ENCODE peak calls at places on chromosomes 5 and 9, in four cellular contexts. N, M, Q and F are unnamed samples.

GRCh38 chr5:174571662-174572397 is 152.6 kb upstream of the MSX2 start:
- DNase-seq in N (peak), M (no peak), Q (peak), F (peak)

GRCh38 chr5:1174122-1174936 is 27.1 kb upstream of the SLC6A19 start:
- DNase-seq in N (peak), M (peak), Q (peak), F (peak)

GRCh38 chr5:161483721-161484120 is 62.8 kb downstream of the GABRB2 start:
- DNase-seq in N (no peak), M (no peak), Q (no peak), F (no peak)

GRCh38 chr5:149775785-149776184 is 45.7 kb downstream of the PPARGC1B start:
- DNase-seq in N (peak), M (no peak), Q (peak), F (peak)

GRCh38 chr5:96601811-96602244 is 60.3 kb upstream of the CAST start:
- DNase-seq in N (peak), M (peak), Q (peak), F (peak)

GRCh38 chr9:112334319-112334828 is 955 bp upstream of the PTBP3 start:
- DNase-seq in N (peak), M (peak), Q (peak), F (peak)

GRCh38 chr5:178385472-178385853 is 152.9 kb upstream of the PHYKPL start:
- DNase-seq in N (peak), M (no peak), Q (no peak), F (no peak)

GRCh38 chr5:76325876-76326491 is 77.1 kb upstream of the IQGAP2 start:
- DNase-seq in N (no peak), M (peak), Q (no peak), F (no peak)

GRCh38 chr5:65163698-65164097 is 318.0 kb downstream of the ADAMTS6 start:
- DNase-seq in N (peak), M (no peak), Q (no peak), F (peak)

GRCh38 chr9:116493183-116493582 is 193.9 kb upstream of the TRIM32 start:
- DNase-seq in N (no peak), M (no peak), Q (no peak), F (no peak)

GRCh38 chr5:158967566-158967965 is 132.2 kb downstream of the EBF1 start:
- DNase-seq in N (peak), M (no peak), Q (no peak), F (peak)

GRCh38 chr9:128191406-128192046 is at the start of gene CIZ1:
- DNase-seq in N (peak), M (peak), Q (peak), F (peak)

GRCh38 chr5:117110548-117110947 is 535.9 kb upstream of the SEMA6A start:
- DNase-seq in N (no peak), M (no peak), Q (no peak), F (no peak)

GRCh38 chr9:122988919-122989614 is 44.4 kb upstream of the GPR21 start:
- DNase-seq in N (no peak), M (no peak), Q (no peak), F (no peak)

GRCh38 chr5:9494321-9494720 is 51.6 kb downstream of the SEMA5A start:
- DNase-seq in N (no peak), M (no peak), Q (no peak), F (no peak)

GRCh38 chr5:157566902-157567489 is 8.6 kb downstream of the ADAM19 start:
- DNase-seq in N (no peak), M (no peak), Q (no peak), F (no peak)

GRCh38 chr5:67221487-67222242 is 25.1 kb upstream of the CD180 start:
- DNase-seq in N (no peak), M (peak), Q (no peak), F (no peak)

GRCh38 chr5:131810510-131811249 is 13.9 kb upstream of the FNIP1 start:
- DNase-seq in N (no peak), M (no peak), Q (peak), F (peak)

GRCh38 chr5:17012289-17012688 is 76.2 kb upstream of the MYO10 start:
- DNase-seq in N (peak), M (no peak), Q (no peak), F (peak)

GRCh38 chr5:158056426-158056825 is 197.5 kb upstream of the CLINT1 start:
- DNase-seq in N (no peak), M (no peak), Q (no peak), F (peak)

GRCh38 chr5:17305964-17306725 is 88.7 kb downstream of the BASP1 start:
- DNase-seq in N (no peak), M (no peak), Q (no peak), F (peak)

GRCh38 chr9:97363661-97364299 is 48.1 kb upstream of the TDRD7 start:
- DNase-seq in N (no peak), M (no peak), Q (no peak), F (no peak)

GRCh38 chr5:78369680-78370079 is 9.3 kb downstream of the SCAMP1 start:
- DNase-seq in N (no peak), M (no peak), Q (no peak), F (no peak)

GRCh38 chr5:122297587-122298298 is 14.3 kb upstream of the SNCAIP start:
- DNase-seq in N (no peak), M (no peak), Q (no peak), F (no peak)

GRCh38 chr9:34652608-34653007 is 623 bp downstream of the IL11RA start:
- DNase-seq in N (no peak), M (no peak), Q (no peak), F (no peak)

GRCh38 chr5:153863941-153864340 is 174.8 kb downstream of the FAM114A2 start:
- DNase-seq in N (no peak), M (no peak), Q (no peak), F (no peak)

GRCh38 chr9:129346046-129346445 is 168.0 kb upstream of the IER5L start:
- DNase-seq in N (no peak), M (no peak), Q (no peak), F (no peak)